ENCODE peak calls at places on chromosomes 1 and 21, in nine cellular contexts. Q is left ventricle myocardium inferior, M is T-helper 9 cell, X is substantia nigra, P is T follicular helper cell, I is RPMI7951, E is HT-29, D is SHP77 treated with DMSO at 0.1 percent for 48 hours, J is endothelial cell. V is an unnamed sample.

GRCh38 chr1:209884249-209884648 is 53.8 kb upstream of the SYT14 start:
- DNase-seq in Q (no peak), M (no peak), X (no peak), P (no peak), I (peak; percentile 56), E (no peak), D (no peak), J (no peak), V (no peak)

GRCh38 chr1:6163973-6164617 is 16.0 kb downstream of the CHD5 start:
- DNase-seq in Q (no peak), M (no peak), X (no peak), P (no peak), I (no peak), E (no peak), D (no peak), J (no peak), V (no peak)

GRCh38 chr1:6418668-6419396 is 887 bp downstream of the HES2 start:
- DNase-seq in Q (no peak), M (no peak), X (no peak), P (no peak), I (no peak), E (no peak), D (no peak), J (no peak), V (no peak)

GRCh38 chr1:110548381-110548780 is 29.4 kb upstream of the KCNA10 start:
- DNase-seq in Q (no peak), M (no peak), X (no peak), P (no peak), I (no peak), E (peak; percentile 30), D (peak; percentile 33), J (peak; percentile 55), V (no peak)

GRCh38 chr1:109762039-109762585 is 1.6 kb downstream of the EPS8L3 start:
- DNase-seq in Q (peak; percentile 5), M (no peak), X (no peak), P (no peak), I (no peak), E (no peak), D (no peak), J (no peak), V (no peak)

GRCh38 chr1:43074244-43074643 is 97.8 kb downstream of the EBNA1BP2 start:
- DNase-seq in Q (no peak), M (no peak), X (no peak), P (no peak), I (no peak), E (peak; percentile 62), D (no peak), J (peak; percentile 26), V (no peak)

GRCh38 chr1:46547481-46548383 is 3.7 kb downstream of the KNCN start:
- DNase-seq in Q (no peak), M (no peak), X (no peak), P (no peak), I (peak; percentile 47), E (peak; percentile 76), D (peak; percentile 14), J (no peak), V (no peak)

GRCh38 chr21:26140185-26140584 is 30.4 kb downstream of the APP start:
- DNase-seq in Q (peak; percentile 53), M (no peak), X (no peak), P (no peak), I (peak; percentile 90), E (peak; percentile 64), D (no peak), J (no peak), V (peak; percentile 93)

GRCh38 chr1:177645491-177645890 is 324.4 kb downstream of the SEC16B start:
- DNase-seq in Q (no peak), M (no peak), X (no peak), P (no peak), I (no peak), E (no peak), D (no peak), J (no peak), V (no peak)

GRCh38 chr1:111952258-111952657 is 37.2 kb downstream of the KCND3 start:
- DNase-seq in Q (no peak), M (no peak), X (no peak), P (no peak), I (peak; percentile 50), E (no peak), D (no peak), J (no peak), V (no peak)

GRCh38 chr21:38965910-38966504 is 160.3 kb downstream of the ETS2 start:
- DNase-seq in Q (no peak), M (no peak), X (no peak), P (no peak), I (peak; percentile 90), E (peak; percentile 84), D (peak; percentile 99), J (no peak), V (no peak)

GRCh38 chr1:209704584-209704983 is at the start of gene HSD11B1:
- DNase-seq in Q (peak; percentile 71), M (no peak), X (peak; percentile 49), P (no peak), I (peak; percentile 37), E (no peak), D (no peak), J (no peak), V (peak; percentile 86)

GRCh38 chr1:175885247-175885646 is 141.9 kb upstream of the TNR start:
- DNase-seq in Q (no peak), M (no peak), X (no peak), P (no peak), I (no peak), E (no peak), D (no peak), J (no peak), V (peak; percentile 43)

GRCh38 chr1:222552882-222553281 is 5.0 kb upstream of the HHIPL2 start:
- DNase-seq in Q (no peak), M (no peak), X (no peak), P (no peak), I (no peak), E (no peak), D (no peak), J (no peak), V (no peak)

GRCh38 chr1:67557731-67558448 is 127.1 kb upstream of the GADD45A start:
- DNase-seq in Q (no peak), M (no peak), X (no peak), P (no peak), I (peak; percentile 33), E (no peak), D (no peak), J (no peak), V (no peak)

GRCh38 chr1:196143602-196144342 is 464.5 kb downstream of the KCNT2 start:
- DNase-seq in Q (no peak), M (no peak), X (no peak), P (no peak), I (peak; percentile 10), E (no peak), D (no peak), J (no peak), V (no peak)

GRCh38 chr1:151003175-151003574 is 3.5 kb downstream of the MINDY1 start:
- DNase-seq in Q (no peak), M (no peak), X (no peak), P (no peak), I (no peak), E (no peak), D (no peak), J (no peak), V (no peak)

GRCh38 chr1:223229756-223230155 is 86.7 kb upstream of the TLR5 start:
- DNase-seq in Q (no peak), M (no peak), X (no peak), P (no peak), I (no peak), E (no peak), D (no peak), J (no peak), V (no peak)

GRCh38 chr1:113226118-113226517 is 153.1 kb downstream of the LRIG2 start:
- DNase-seq in Q (no peak), M (no peak), X (no peak), P (no peak), I (no peak), E (no peak), D (no peak), J (no peak), V (no peak)

GRCh38 chr1:74673351-74674111 is at the start of gene ERICH3:
- DNase-seq in Q (no peak), M (no peak), X (no peak), P (no peak), I (peak; percentile 52), E (no peak), D (peak; percentile 32), J (peak; percentile 20), V (no peak)

GRCh38 chr1:100398648-100399047 is 46.3 kb downstream of the CDC14A start:
- DNase-seq in Q (no peak), M (no peak), X (no peak), P (no peak), I (no peak), E (no peak), D (no peak), J (no peak), V (no peak)

GRCh38 chr1:174022976-174023277 is 770 bp upstream of the RC3H1 start:
- DNase-seq in Q (no peak), M (no peak), X (no peak), P (no peak), I (no peak), E (no peak), D (no peak), J (no peak), V (no peak)